ENCODE peak calls at places on chromosomes 7 and 10, in nine cellular contexts. One of them, this sample, is unnamed.

GRCh38 chr7:13908667-13909382 is 80.6 kb downstream of the ETV1 start:
- DNase-seq in MM.1S: no peak
- DNase-seq in amniotic stem cell: no peak
- DNase-seq in GM12865: no peak
- DNase-seq in endothelial cell: no peak
- DNase-seq in iPS DF 19.7: no peak
- DNase-seq in cardiac muscle cell: no peak
- DNase-seq in epithelial cell of esophagus: peak; percentile 8
- DNase-seq in T-cell: no peak
- DNase-seq in this sample: no peak

GRCh38 chr7:157540606-157541294 is 203.9 kb downstream of the DNAJB6 start:
- DNase-seq in epithelial cell of esophagus: no peak
- DNase-seq in T-cell: no peak
- DNase-seq in MM.1S: no peak
- DNase-seq in cardiac muscle cell: no peak
- DNase-seq in iPS DF 19.7: no peak
- DNase-seq in amniotic stem cell: no peak
- DNase-seq in endothelial cell: no peak
- DNase-seq in GM12865: no peak
- DNase-seq in this sample: no peak

GRCh38 chr10:58475322-58476277 is 37.1 kb upstream of the BICC1 start:
- DNase-seq in GM12865: no peak
- DNase-seq in iPS DF 19.7: no peak
- DNase-seq in T-cell: no peak
- DNase-seq in endothelial cell: no peak
- DNase-seq in amniotic stem cell: peak; percentile 36
- DNase-seq in epithelial cell of esophagus: no peak
- DNase-seq in cardiac muscle cell: peak; percentile 88
- DNase-seq in MM.1S: peak; percentile 43
- DNase-seq in this sample: no peak

GRCh38 chr7:107355616-107356015 is 114.2 kb upstream of the GPR22 start:
- DNase-seq in amniotic stem cell: no peak
- DNase-seq in epithelial cell of esophagus: peak; percentile 2
- DNase-seq in GM12865: no peak
- DNase-seq in iPS DF 19.7: no peak
- DNase-seq in MM.1S: no peak
- DNase-seq in endothelial cell: no peak
- DNase-seq in cardiac muscle cell: no peak
- DNase-seq in T-cell: no peak
- DNase-seq in this sample: no peak

GRCh38 chr7:29485376-29486190 is 78.1 kb upstream of the PRR15 start:
- DNase-seq in MM.1S: no peak
- DNase-seq in amniotic stem cell: no peak
- DNase-seq in iPS DF 19.7: no peak
- DNase-seq in cardiac muscle cell: no peak
- DNase-seq in endothelial cell: no peak
- DNase-seq in GM12865: no peak
- DNase-seq in epithelial cell of esophagus: no peak
- DNase-seq in T-cell: no peak
- DNase-seq in this sample: no peak

GRCh38 chr10:49350856-49351532 is 44.9 kb downstream of the DRGX start:
- DNase-seq in MM.1S: no peak
- DNase-seq in amniotic stem cell: no peak
- DNase-seq in cardiac muscle cell: no peak
- DNase-seq in GM12865: no peak
- DNase-seq in T-cell: no peak
- DNase-seq in endothelial cell: no peak
- DNase-seq in iPS DF 19.7: no peak
- DNase-seq in epithelial cell of esophagus: no peak
- DNase-seq in this sample: no peak

GRCh38 chr7:4484545-4484944 is 197.6 kb upstream of the FOXK1 start:
- DNase-seq in endothelial cell: no peak
- DNase-seq in amniotic stem cell: no peak
- DNase-seq in GM12865: no peak
- DNase-seq in cardiac muscle cell: no peak
- DNase-seq in T-cell: no peak
- DNase-seq in epithelial cell of esophagus: no peak
- DNase-seq in iPS DF 19.7: no peak
- DNase-seq in MM.1S: no peak
- DNase-seq in this sample: no peak

GRCh38 chr7:84139986-84140729 is 54.4 kb downstream of the SEMA3A start:
- DNase-seq in amniotic stem cell: no peak
- DNase-seq in GM12865: no peak
- DNase-seq in MM.1S: no peak
- DNase-seq in iPS DF 19.7: no peak
- DNase-seq in endothelial cell: no peak
- DNase-seq in epithelial cell of esophagus: peak; percentile 23
- DNase-seq in cardiac muscle cell: no peak
- DNase-seq in T-cell: no peak
- DNase-seq in this sample: no peak

GRCh38 chr7:77328669-77329068 is 87.5 kb downstream of the GSAP start:
- DNase-seq in epithelial cell of esophagus: no peak
- DNase-seq in GM12865: peak; percentile 31
- DNase-seq in amniotic stem cell: no peak
- DNase-seq in T-cell: no peak
- DNase-seq in iPS DF 19.7: no peak
- DNase-seq in MM.1S: no peak
- DNase-seq in cardiac muscle cell: peak; percentile 52
- DNase-seq in endothelial cell: no peak
- DNase-seq in this sample: no peak

GRCh38 chr7:30682131-30683083 is at the start of gene CRHR2:
- DNase-seq in amniotic stem cell: no peak
- DNase-seq in MM.1S: no peak
- DNase-seq in epithelial cell of esophagus: no peak
- DNase-seq in iPS DF 19.7: no peak
- DNase-seq in endothelial cell: peak; percentile 52
- DNase-seq in T-cell: peak; percentile 30
- DNase-seq in cardiac muscle cell: no peak
- DNase-seq in GM12865: no peak
- DNase-seq in this sample: no peak

GRCh38 chr7:24756989-24757798 is at the start of gene GSDME:
- DNase-seq in endothelial cell: peak; percentile 45
- DNase-seq in T-cell: peak; percentile 17
- DNase-seq in amniotic stem cell: peak; percentile 46
- DNase-seq in iPS DF 19.7: no peak
- DNase-seq in cardiac muscle cell: peak; percentile 80
- DNase-seq in epithelial cell of esophagus: peak; percentile 77
- DNase-seq in MM.1S: peak; percentile 62
- DNase-seq in GM12865: peak; percentile 80
- DNase-seq in this sample: no peak

GRCh38 chr10:92751827-92752226 is 62.1 kb downstream of the HHEX start:
- DNase-seq in amniotic stem cell: no peak
- DNase-seq in endothelial cell: no peak
- DNase-seq in MM.1S: no peak
- DNase-seq in epithelial cell of esophagus: no peak
- DNase-seq in T-cell: no peak
- DNase-seq in GM12865: no peak
- DNase-seq in iPS DF 19.7: no peak
- DNase-seq in cardiac muscle cell: no peak
- DNase-seq in this sample: no peak

GRCh38 chr7:148729984-148730733 is 31.5 kb downstream of the CUL1 start:
- DNase-seq in amniotic stem cell: peak; percentile 6
- DNase-seq in endothelial cell: no peak
- DNase-seq in cardiac muscle cell: no peak
- DNase-seq in GM12865: no peak
- DNase-seq in T-cell: no peak
- DNase-seq in iPS DF 19.7: no peak
- DNase-seq in MM.1S: no peak
- DNase-seq in epithelial cell of esophagus: no peak
- DNase-seq in this sample: no peak

GRCh38 chr10:110788620-110789385 is 82.9 kb upstream of the PDCD4 start:
- DNase-seq in T-cell: no peak
- DNase-seq in MM.1S: no peak
- DNase-seq in iPS DF 19.7: no peak
- DNase-seq in epithelial cell of esophagus: no peak
- DNase-seq in cardiac muscle cell: peak; percentile 11
- DNase-seq in amniotic stem cell: no peak
- DNase-seq in endothelial cell: no peak
- DNase-seq in GM12865: no peak
- DNase-seq in this sample: no peak

GRCh38 chr7:977326-978048 is 2.1 kb upstream of the COX19 start:
- DNase-seq in amniotic stem cell: no peak
- DNase-seq in cardiac muscle cell: peak; percentile 34
- DNase-seq in epithelial cell of esophagus: peak; percentile 21
- DNase-seq in iPS DF 19.7: no peak
- DNase-seq in GM12865: no peak
- DNase-seq in MM.1S: no peak
- DNase-seq in endothelial cell: no peak
- DNase-seq in T-cell: no peak
- DNase-seq in this sample: no peak

GRCh38 chr10:49355221-49355620 is 40.7 kb downstream of the DRGX start:
- DNase-seq in endothelial cell: no peak
- DNase-seq in GM12865: no peak
- DNase-seq in T-cell: no peak
- DNase-seq in epithelial cell of esophagus: no peak
- DNase-seq in amniotic stem cell: no peak
- DNase-seq in iPS DF 19.7: no peak
- DNase-seq in cardiac muscle cell: no peak
- DNase-seq in MM.1S: no peak
- DNase-seq in this sample: no peak

GRCh38 chr10:14396441-14397048 is 65.8 kb upstream of the FRMD4A start:
- DNase-seq in MM.1S: no peak
- DNase-seq in iPS DF 19.7: no peak
- DNase-seq in endothelial cell: no peak
- DNase-seq in T-cell: no peak
- DNase-seq in GM12865: no peak
- DNase-seq in amniotic stem cell: no peak
- DNase-seq in epithelial cell of esophagus: no peak
- DNase-seq in cardiac muscle cell: peak; percentile 57
- DNase-seq in this sample: no peak

GRCh38 chr7:80707318-80707717 is 68.9 kb downstream of the CD36 start:
- DNase-seq in cardiac muscle cell: no peak
- DNase-seq in epithelial cell of esophagus: no peak
- DNase-seq in amniotic stem cell: no peak
- DNase-seq in GM12865: no peak
- DNase-seq in iPS DF 19.7: no peak
- DNase-seq in MM.1S: no peak
- DNase-seq in endothelial cell: no peak
- DNase-seq in T-cell: no peak
- DNase-seq in this sample: no peak

GRCh38 chr7:50267525-50268041 is 36.9 kb upstream of the IKZF1 start:
- DNase-seq in cardiac muscle cell: no peak
- DNase-seq in T-cell: no peak
- DNase-seq in epithelial cell of esophagus: no peak
- DNase-seq in GM12865: peak; percentile 37
- DNase-seq in endothelial cell: no peak
- DNase-seq in amniotic stem cell: no peak
- DNase-seq in iPS DF 19.7: no peak
- DNase-seq in MM.1S: no peak
- DNase-seq in this sample: no peak

GRCh38 chr7:29915481-29916215 is 74.0 kb downstream of the SCRN1 start:
- DNase-seq in cardiac muscle cell: no peak
- DNase-seq in amniotic stem cell: no peak
- DNase-seq in endothelial cell: no peak
- DNase-seq in iPS DF 19.7: no peak
- DNase-seq in MM.1S: no peak
- DNase-seq in GM12865: no peak
- DNase-seq in epithelial cell of esophagus: peak; percentile 24
- DNase-seq in T-cell: no peak
- DNase-seq in this sample: no peak

GRCh38 chr7:103141753-103142404 is 7.0 kb downstream of the NAPEPLD start:
- DNase-seq in amniotic stem cell: no peak
- DNase-seq in endothelial cell: no peak
- DNase-seq in MM.1S: no peak
- DNase-seq in epithelial cell of esophagus: peak; percentile 29
- DNase-seq in iPS DF 19.7: no peak
- DNase-seq in GM12865: peak; percentile 13
- DNase-seq in cardiac muscle cell: peak; percentile 20
- DNase-seq in T-cell: no peak
- DNase-seq in this sample: no peak

GRCh38 chr7:45978731-45979211 is 57.7 kb upstream of the IGFBP3 start:
- DNase-seq in MM.1S: no peak
- DNase-seq in endothelial cell: no peak
- DNase-seq in epithelial cell of esophagus: peak; percentile 12
- DNase-seq in T-cell: no peak
- DNase-seq in iPS DF 19.7: no peak
- DNase-seq in GM12865: no peak
- DNase-seq in cardiac muscle cell: peak; percentile 22
- DNase-seq in amniotic stem cell: no peak
- DNase-seq in this sample: no peak

GRCh38 chr7:1225462-1226154 is 7.1 kb upstream of the UNCX start:
- DNase-seq in iPS DF 19.7: no peak
- DNase-seq in amniotic stem cell: no peak
- DNase-seq in cardiac muscle cell: peak; percentile 35
- DNase-seq in T-cell: peak; percentile 50
- DNase-seq in epithelial cell of esophagus: peak; percentile 16
- DNase-seq in endothelial cell: peak; percentile 68
- DNase-seq in GM12865: no peak
- DNase-seq in MM.1S: no peak
- DNase-seq in this sample: no peak

GRCh38 chr7:102008535-102009262 is 191.3 kb downstream of the CUX1 start:
- DNase-seq in epithelial cell of esophagus: peak; percentile 97
- DNase-seq in GM12865: no peak
- DNase-seq in MM.1S: no peak
- DNase-seq in iPS DF 19.7: no peak
- DNase-seq in endothelial cell: no peak
- DNase-seq in T-cell: no peak
- DNase-seq in cardiac muscle cell: no peak
- DNase-seq in amniotic stem cell: no peak
- DNase-seq in this sample: no peak

GRCh38 chr7:102455596-102455995 is 9.1 kb downstream of the ALKBH4 start:
- DNase-seq in T-cell: no peak
- DNase-seq in endothelial cell: no peak
- DNase-seq in MM.1S: peak; percentile 1
- DNase-seq in epithelial cell of esophagus: no peak
- DNase-seq in iPS DF 19.7: no peak
- DNase-seq in cardiac muscle cell: no peak
- DNase-seq in GM12865: no peak
- DNase-seq in amniotic stem cell: no peak
- DNase-seq in this sample: no peak

GRCh38 chr7:151558575-151558974 is 38.9 kb upstream of the RHEB start:
- DNase-seq in endothelial cell: no peak
- DNase-seq in iPS DF 19.7: no peak
- DNase-seq in amniotic stem cell: peak; percentile 65
- DNase-seq in GM12865: no peak
- DNase-seq in epithelial cell of esophagus: no peak
- DNase-seq in T-cell: no peak
- DNase-seq in MM.1S: no peak
- DNase-seq in cardiac muscle cell: peak; percentile 40
- DNase-seq in this sample: no peak

GRCh38 chr7:101562531-101563197 is 66.4 kb downstream of the MYL10 start:
- DNase-seq in amniotic stem cell: no peak
- DNase-seq in MM.1S: no peak
- DNase-seq in epithelial cell of esophagus: no peak
- DNase-seq in GM12865: no peak
- DNase-seq in endothelial cell: no peak
- DNase-seq in cardiac muscle cell: no peak
- DNase-seq in T-cell: no peak
- DNase-seq in iPS DF 19.7: no peak
- DNase-seq in this sample: no peak

GRCh38 chr7:113625494-113626102 is 293.2 kb downstream of the PPP1R3A start:
- DNase-seq in MM.1S: no peak
- DNase-seq in endothelial cell: no peak
- DNase-seq in T-cell: no peak
- DNase-seq in GM12865: no peak
- DNase-seq in cardiac muscle cell: no peak
- DNase-seq in iPS DF 19.7: no peak
- DNase-seq in epithelial cell of esophagus: no peak
- DNase-seq in amniotic stem cell: no peak
- DNase-seq in this sample: no peak

GRCh38 chr7:22675917-22676343 is 51.1 kb upstream of the IL6 start:
- DNase-seq in GM12865: peak; percentile 20
- DNase-seq in T-cell: peak; percentile 3
- DNase-seq in cardiac muscle cell: peak; percentile 71
- DNase-seq in MM.1S: no peak
- DNase-seq in epithelial cell of esophagus: no peak
- DNase-seq in iPS DF 19.7: no peak
- DNase-seq in endothelial cell: no peak
- DNase-seq in amniotic stem cell: no peak
- DNase-seq in this sample: no peak

GRCh38 chr7:5450549-5451327 is 27.1 kb upstream of the TNRC18 start:
- DNase-seq in T-cell: peak; percentile 27
- DNase-seq in GM12865: peak; percentile 29
- DNase-seq in amniotic stem cell: peak; percentile 29
- DNase-seq in iPS DF 19.7: no peak
- DNase-seq in MM.1S: peak; percentile 36
- DNase-seq in cardiac muscle cell: peak; percentile 53
- DNase-seq in endothelial cell: peak; percentile 65
- DNase-seq in epithelial cell of esophagus: peak; percentile 50
- DNase-seq in this sample: peak; percentile 58

GRCh38 chr7:34160261-34160752 is 255.0 kb downstream of the BMPER start:
- DNase-seq in iPS DF 19.7: no peak
- DNase-seq in amniotic stem cell: no peak
- DNase-seq in cardiac muscle cell: peak; percentile 64
- DNase-seq in endothelial cell: no peak
- DNase-seq in T-cell: no peak
- DNase-seq in epithelial cell of esophagus: no peak
- DNase-seq in GM12865: no peak
- DNase-seq in MM.1S: no peak
- DNase-seq in this sample: no peak

This sample was measured in iPS DF 6.9.